ENCODE peak calls at places on chromosomes 11 and 22, in seven cellular contexts. L is fibroblast of lung, N is left ventricle myocardium inferior, Z is psoas muscle, W is heart right ventricle, K is tibial artery, D is mesendoderm. Q is an unnamed sample. For H3K36me3, the result is how much of the 10 kb centered on the place peaks cover.

GRCh38 chr11:67409261-67409666 is 5.4 kb downstream of the TBC1D10C start:
- DNase-seq in Z (no peak), D (no peak), W (no peak), N (no peak), K (no peak), L (no peak), Q (no peak)

GRCh38 chr22:45197606-45198462 is 34.1 kb downstream of the NUP50 start:
- DNase-seq in K (no peak), L (no peak), D (no peak), N (no peak), W (no peak), Z (no peak), Q (no peak)

GRCh38 chr11:34226210-34226609 is 120.8 kb downstream of the NAT10 start:
- DNase-seq in N (no peak), K (no peak), D (no peak), L (no peak), Z (no peak), W (no peak), Q (no peak)

GRCh38 chr11:70090989-70091388 is 12.9 kb downstream of the ANO1 start:
- DNase-seq in K (peak), Z (peak), D (no peak), L (no peak), W (peak), N (peak), Q (no peak)

GRCh38 chr11:46308632-46309419 is 31.4 kb downstream of the CREB3L1 start:
- DNase-seq in L (peak), N (peak), K (peak), W (peak), D (peak), Z (peak), Q (peak)

GRCh38 chr22:45210174-45210573 is 30.5 kb downstream of the KIAA0930 start:
- DNase-seq in Z (no peak), L (no peak), W (peak), N (no peak), K (no peak), D (no peak), Q (no peak)

GRCh38 chr11:134506046-134506445 is 94.0 kb upstream of the B3GAT1 start:
- DNase-seq in N (no peak), K (no peak), W (no peak), Z (no peak), L (no peak), D (no peak), Q (no peak)

GRCh38 chr11:47611240-47611863 is 17.1 kb upstream of the C1QTNF4 start:
- DNase-seq in L (no peak), K (peak), D (no peak), N (no peak), Z (no peak), W (no peak), Q (no peak)

GRCh38 chr22:37242395-37242918 is 1.6 kb downstream of the RAC2 start:
- DNase-seq in Z (peak), N (peak), L (no peak), K (no peak), D (peak), W (peak), Q (peak)

GRCh38 chr11:104225047-104225446 is 61.1 kb upstream of the PDGFD start:
- DNase-seq in N (no peak), Z (no peak), K (no peak), L (no peak), W (no peak), D (peak), Q (no peak)

GRCh38 chr22:46293591-46294260 is 2.9 kb upstream of the GTSE1 start:
- DNase-seq in D (no peak), L (peak), K (peak), W (peak), N (peak), Z (peak), Q (no peak)

DNA sequence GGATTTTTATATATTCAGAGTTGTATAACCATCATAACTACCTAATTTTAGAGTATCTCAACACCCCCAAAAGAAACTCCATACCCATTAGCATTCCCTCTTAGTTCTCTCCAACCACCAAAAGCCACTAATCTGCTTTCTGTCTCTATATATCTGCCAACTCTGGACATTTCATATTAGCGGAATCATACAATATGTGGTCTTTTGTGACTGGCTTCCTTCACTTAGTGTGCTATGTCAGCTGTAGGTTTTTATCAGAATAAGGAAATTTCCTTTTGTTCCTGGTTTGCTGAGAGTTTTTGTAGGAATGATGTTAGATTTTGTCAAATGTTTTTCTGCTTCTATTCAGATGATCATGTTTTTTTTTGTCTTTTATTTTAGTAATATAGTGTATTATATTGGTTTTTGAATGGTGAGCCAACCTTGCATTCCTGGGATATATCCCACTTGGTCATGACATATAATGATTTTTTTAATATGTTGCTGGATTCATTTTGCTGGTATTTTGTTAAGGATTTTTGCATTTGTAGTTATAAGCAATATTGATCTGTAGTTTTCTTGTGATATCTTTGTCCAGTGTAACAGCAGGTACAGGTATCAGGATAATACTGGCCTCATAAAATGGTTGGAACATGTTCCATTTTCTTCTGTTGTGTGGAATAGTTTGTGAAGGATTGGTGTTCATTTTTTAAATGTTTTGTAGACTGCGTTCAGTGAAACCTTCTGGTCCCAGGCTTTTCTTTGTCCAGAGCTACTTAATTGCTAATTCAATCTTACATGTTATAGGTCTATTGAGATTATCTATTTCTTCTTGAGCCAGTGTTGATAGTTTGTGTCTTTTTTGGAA is 16.8 kb downstream of the DGCR8 start:
- DNase-seq in D (no peak), K (no peak), W (no peak), N (no peak), L (no peak), Z (no peak), Q (no peak)
- H3K36me3 ChIP-seq in D (under half), K (half or more), W (under half), N (half or more), L (under half), Z (half or more), Q (under half)

GRCh38 chr22:25235547-25236290 is 16.3 kb downstream of the CRYBB2 start:
- DNase-seq in Z (peak), D (peak), N (peak), K (peak), L (peak), W (peak), Q (peak)
- H3K4me3 ChIP-seq in Z (no peak), D (no peak), N (peak), K (no peak), L (no peak), W (no peak), Q (no peak)

DNA sequence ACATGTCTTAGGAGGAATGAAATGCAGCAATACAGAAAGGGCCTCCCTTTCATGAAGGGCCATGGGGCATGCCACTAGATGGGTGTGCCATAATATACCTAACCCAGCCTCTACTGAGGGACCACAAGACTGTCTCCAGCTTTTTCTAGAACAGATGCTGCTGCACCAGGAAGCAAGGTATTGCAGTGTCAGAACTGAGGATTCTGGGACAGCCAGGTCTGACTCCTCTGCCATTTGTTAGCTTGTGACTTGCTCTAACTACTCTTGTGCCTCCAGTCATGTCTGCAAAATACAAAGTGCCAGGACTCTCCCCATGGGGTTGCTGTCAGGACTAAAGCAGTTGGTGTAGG is 53.2 kb downstream of the HIRA start:
- DNase-seq in K (no peak), Z (no peak), L (no peak), N (no peak), W (no peak), D (no peak), Q (no peak)
- H3K36me3 ChIP-seq in K (half or more), Z (half or more), L (under half), N (half or more), W (under half), D (under half), Q (under half)

DNA sequence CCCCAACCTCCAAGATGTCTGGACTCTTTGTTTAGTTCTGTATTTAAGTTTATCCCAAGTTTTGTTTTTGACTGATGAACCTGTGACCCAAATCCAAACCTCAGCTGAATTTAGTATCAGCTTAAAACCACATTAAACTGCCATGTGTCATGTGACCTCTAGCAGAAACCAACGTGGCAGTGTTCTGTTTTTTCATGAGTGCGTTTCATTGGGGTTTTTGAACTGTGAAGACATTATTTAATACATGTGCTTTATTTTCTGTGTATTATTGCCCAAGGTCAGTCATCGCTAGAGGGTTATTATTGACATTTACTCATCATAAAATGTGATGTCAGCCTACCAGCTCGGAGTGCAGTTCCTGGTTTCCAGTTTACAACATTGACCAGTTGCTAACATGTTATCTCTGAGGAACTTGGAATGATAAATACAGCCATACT is 1.8 kb downstream of the TLCD5 start:
- DNase-seq in W (no peak), D (no peak), L (peak), K (no peak), Z (no peak), N (no peak), Q (peak)
- H3K4me3 ChIP-seq in W (no peak), D (no peak), L (no peak), K (peak), Z (no peak), N (peak), Q (no peak)

DNA sequence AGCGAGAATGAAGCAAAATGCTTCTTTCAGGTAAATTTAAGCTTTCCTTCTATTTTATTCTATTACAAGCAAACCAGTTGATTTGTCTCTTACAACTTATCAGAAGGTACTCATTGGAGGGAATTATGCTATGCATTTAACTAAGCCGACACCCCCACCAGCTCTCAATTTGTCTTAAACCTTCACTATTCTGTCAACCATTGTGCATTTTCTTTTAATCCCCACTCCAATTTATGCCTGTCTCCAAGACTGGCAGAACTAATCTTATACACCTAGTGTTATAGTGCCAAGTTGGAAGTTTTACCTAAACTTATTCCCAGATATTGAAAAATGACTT is 12.5 kb downstream of the TAF1D start:
- DNase-seq in N (no peak), Z (no peak), W (no peak), L (no peak), K (no peak), D (no peak), Q (no peak)
- H3K36me3 ChIP-seq in N (half or more), Z (half or more), W (under half), L (under half), K (half or more), D (under half), Q (under half)

GRCh38 chr11:111417011-111417765 is 38.1 kb upstream of the POU2AF1 start:
- DNase-seq in K (no peak), Z (no peak), W (no peak), L (peak), N (no peak), D (no peak), Q (peak)
- H3K4me3 ChIP-seq in K (no peak), Z (no peak), W (no peak), L (no peak), N (no peak), D (no peak), Q (no peak)

GRCh38 chr11:2395856-2396255 is 4.7 kb upstream of the TSSC4 start:
- DNase-seq in K (no peak), W (no peak), N (no peak), D (no peak), L (no peak), Z (no peak), Q (no peak)
- H3K36me3 ChIP-seq in K (half or more), W (under half), N (half or more), D (under half), L (under half), Z (half or more), Q (under half)

DNA sequence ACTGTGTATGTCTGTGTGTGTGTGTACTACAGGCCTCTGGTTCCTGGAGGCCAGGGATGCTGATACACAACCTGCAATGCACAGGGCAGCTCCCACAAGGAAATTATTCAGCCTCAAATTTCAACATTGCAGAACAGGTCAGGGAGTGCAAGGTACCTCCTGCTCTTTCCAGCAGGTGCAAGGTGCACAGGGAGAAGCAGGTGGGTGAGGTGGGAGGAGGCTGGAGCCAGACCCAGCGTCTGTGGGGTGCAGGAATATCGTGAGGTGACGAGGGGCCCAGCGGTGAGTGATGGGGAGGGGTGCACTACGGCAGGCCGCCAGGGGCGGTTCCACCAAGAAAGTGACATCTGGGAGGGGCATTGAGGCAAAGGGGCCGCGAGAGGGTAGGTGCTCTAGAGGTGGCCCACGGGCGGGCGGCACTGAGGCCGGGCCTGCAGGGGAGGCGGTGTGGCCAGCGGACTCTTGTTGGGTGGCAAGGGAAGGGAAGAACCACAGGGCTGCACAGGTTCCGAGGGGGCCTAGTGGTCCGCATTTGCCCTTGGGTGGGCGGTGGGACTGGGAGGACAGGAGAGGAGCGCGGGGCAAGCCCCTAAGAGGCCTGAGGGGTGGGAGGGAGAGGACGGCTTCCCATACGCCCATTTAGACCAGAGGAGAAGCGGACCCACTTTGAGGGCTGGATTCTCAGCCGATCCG is 21.6 kb downstream of the DGCR6L start:
- DNase-seq in D (no peak), Z (no peak), K (no peak), N (no peak), L (no peak), W (no peak), Q (no peak)
- H3K4me3 ChIP-seq in D (peak), Z (peak), K (peak), N (peak), L (no peak), W (peak), Q (peak)